ENCODE peak calls at places on chromosome 18, in five cellular contexts. E, J, M, P and S are unnamed samples.

GRCh38 chr18:68399721-68400120 is 315.2 kb downstream of the TMX3 start:
- DNase-seq in E (no peak), J (no peak), M (no peak), P (no peak), S (no peak)

GRCh38 chr18:58887613-58887963 is 22.9 kb downstream of the ZNF532 start:
- DNase-seq in E (no peak), J (no peak), M (peak; percentile 40), P (no peak), S (peak; percentile 21)

GRCh38 chr18:5488844-5489243 is 55.0 kb downstream of the EPB41L3 start:
- DNase-seq in E (no peak), J (no peak), M (no peak), P (no peak), S (no peak)

GRCh38 chr18:79466591-79466990 is 70.9 kb downstream of the NFATC1 start:
- DNase-seq in E (no peak), J (no peak), M (no peak), P (no peak), S (no peak)

GRCh38 chr18:5294113-5294617 is 1.4 kb downstream of the ZBTB14 start:
- DNase-seq in E (no peak), J (no peak), M (peak; percentile 52), P (peak; percentile 42), S (peak; percentile 80)

GRCh38 chr18:51069885-51070284 is 39.9 kb downstream of the SMAD4 start:
- DNase-seq in E (no peak), J (no peak), M (no peak), P (no peak), S (no peak)

GRCh38 chr18:76503999-76504398 is 9.0 kb upstream of the ZNF516 start:
- DNase-seq in E (no peak), J (no peak), M (no peak), P (no peak), S (no peak)

GRCh38 chr18:24968233-24968775 is 383.7 kb downstream of the ZNF521 start:
- DNase-seq in E (no peak), J (no peak), M (no peak), P (no peak), S (no peak)

GRCh38 chr18:31526374-31526773 is 28.4 kb downstream of the DSG2 start:
- DNase-seq in E (no peak), J (no peak), M (no peak), P (no peak), S (no peak)

GRCh38 chr18:77223653-77224052 is 26.0 kb upstream of the GALR1 start:
- DNase-seq in E (no peak), J (no peak), M (no peak), P (no peak), S (no peak)

GRCh38 chr18:11751305-11752115 is 62.4 kb downstream of the GNAL start:
- DNase-seq in E (no peak), J (no peak), M (no peak), P (no peak), S (peak; percentile 8)

GRCh38 chr18:24395049-24395780 is 2.4 kb downstream of the OSBPL1A start:
- DNase-seq in E (no peak), J (no peak), M (no peak), P (no peak), S (no peak)

GRCh38 chr18:62505669-62506494 is 16.9 kb upstream of the ZCCHC2 start:
- DNase-seq in E (no peak), J (no peak), M (no peak), P (peak; percentile 8), S (no peak)

GRCh38 chr18:79916128-79916494 is 35.3 kb downstream of the SLC66A2 start:
- DNase-seq in E (no peak), J (no peak), M (no peak), P (no peak), S (no peak)

GRCh38 chr18:48754993-48755473 is 195.7 kb downstream of the SMAD7 start:
- DNase-seq in E (no peak), J (no peak), M (no peak), P (no peak), S (no peak)

GRCh38 chr18:49550621-49551020 is 11.2 kb upstream of the LIPG start:
- DNase-seq in E (no peak), J (no peak), M (no peak), P (no peak), S (no peak)

GRCh38 chr18:79789901-79790885 is 7.5 kb upstream of the KCNG2 start:
- DNase-seq in E (no peak), J (no peak), M (no peak), P (no peak), S (no peak)

GRCh38 chr18:46488472-46489213 is 168.4 kb downstream of the LOXHD1 start:
- DNase-seq in E (no peak), J (no peak), M (no peak), P (no peak), S (no peak)

GRCh38 chr18:59172664-59173249 is 33.1 kb downstream of the SEC11C start:
- DNase-seq in E (no peak), J (no peak), M (no peak), P (no peak), S (no peak)

GRCh38 chr18:21393986-21394385 is 152.0 kb downstream of the GREB1L start:
- DNase-seq in E (no peak), J (no peak), M (no peak), P (no peak), S (no peak)

GRCh38 chr18:32469190-32469611 is 1.5 kb downstream of the GAREM1 start:
- DNase-seq in E (peak; percentile 15), J (no peak), M (peak; percentile 17), P (no peak), S (peak; percentile 54)

GRCh38 chr18:45658756-45659155 is 43.5 kb downstream of the SLC14A2 start:
- DNase-seq in E (no peak), J (no peak), M (no peak), P (no peak), S (peak; percentile 14)

GRCh38 chr18:47418746-47419145 is 167.3 kb upstream of the SKOR2 start:
- DNase-seq in E (no peak), J (no peak), M (no peak), P (no peak), S (no peak)

GRCh38 chr18:43442571-43442970 is 165.3 kb upstream of the SYT4 start:
- DNase-seq in E (no peak), J (no peak), M (no peak), P (no peak), S (no peak)

GRCh38 chr18:48940854-48941531 is 9.8 kb downstream of the SMAD7 start:
- DNase-seq in E (no peak), J (peak; percentile 88), M (no peak), P (peak; percentile 75), S (no peak)

GRCh38 chr18:76496200-76496890 is 1.3 kb upstream of the ZNF516 start:
- DNase-seq in E (peak; percentile 70), J (no peak), M (peak; percentile 89), P (peak; percentile 27), S (peak; percentile 51)

GRCh38 chr18:33128581-33128980 is 311.9 kb downstream of the CCDC178 start:
- DNase-seq in E (no peak), J (no peak), M (no peak), P (no peak), S (no peak)

GRCh38 chr18:77899972-77900754 is 650.5 kb downstream of the GALR1 start:
- DNase-seq in E (peak; percentile 51), J (peak; percentile 28), M (no peak), P (peak; percentile 38), S (peak; percentile 26)

GRCh38 chr18:55414475-55414874 is 173.5 kb downstream of the TCF4 start:
- DNase-seq in E (no peak), J (no peak), M (no peak), P (no peak), S (no peak)
- H3K27ac ChIP-seq in E (no peak overlapping the region), J (no peak overlapping the region), M (no peak overlapping the region), P (no peak overlapping the region), S (no peak overlapping the region)

GRCh38 chr18:74081966-74082365 is 65.7 kb downstream of the FBXO15 start:
- DNase-seq in E (no peak), J (no peak), M (no peak), P (no peak), S (no peak)
- H3K27ac ChIP-seq in E (no peak overlapping the region), J (no peak overlapping the region), M (no peak overlapping the region), P (no peak overlapping the region), S (no peak overlapping the region)

DNA sequence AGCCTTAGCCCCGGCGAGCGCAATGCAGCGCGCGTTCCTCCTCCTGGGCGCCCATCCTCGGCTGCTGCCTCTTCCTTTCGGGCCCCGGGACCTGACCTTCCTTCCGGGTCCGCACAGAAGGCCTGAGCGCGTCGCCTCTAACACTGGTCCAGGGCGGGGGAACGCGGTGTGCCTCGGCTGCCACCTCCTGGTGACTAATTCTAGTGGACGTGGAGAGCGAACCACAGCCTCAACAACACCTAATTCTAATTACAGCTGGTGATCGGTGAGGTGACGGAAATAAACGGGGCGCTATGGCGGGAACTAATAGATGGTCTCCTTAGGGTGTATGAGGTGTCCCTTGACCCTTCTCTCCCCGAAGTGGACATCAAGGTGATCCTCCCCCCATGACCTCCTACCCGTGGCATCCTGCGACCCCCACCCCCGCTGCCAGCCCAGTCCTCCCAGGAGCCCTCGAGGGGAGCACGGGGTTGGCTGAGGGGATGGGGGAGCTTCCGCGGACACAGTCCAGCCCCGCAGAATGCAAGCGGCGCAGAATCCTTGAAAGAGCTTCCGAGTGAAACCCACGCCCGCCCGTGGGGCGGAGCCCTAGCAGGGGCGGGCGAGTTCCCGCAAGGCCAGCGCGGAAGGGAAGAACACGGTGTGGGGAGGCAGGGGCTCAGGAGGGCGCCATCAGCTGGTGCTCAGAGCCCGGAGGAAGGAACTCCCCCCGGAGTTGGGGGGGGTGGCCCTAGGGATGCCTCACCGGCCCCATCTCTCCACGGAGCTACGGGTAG is 12.8 kb upstream of the HMSD start:
- DNase-seq in E (peak; percentile 69), J (peak; percentile 40), M (peak; percentile 56), P (no peak), S (peak; percentile 75)
- H3K27ac ChIP-seq in E (no peak overlapping the region), J (no peak overlapping the region), M (no peak overlapping the region), P (no peak overlapping the region), S (no peak overlapping the region)

DNA sequence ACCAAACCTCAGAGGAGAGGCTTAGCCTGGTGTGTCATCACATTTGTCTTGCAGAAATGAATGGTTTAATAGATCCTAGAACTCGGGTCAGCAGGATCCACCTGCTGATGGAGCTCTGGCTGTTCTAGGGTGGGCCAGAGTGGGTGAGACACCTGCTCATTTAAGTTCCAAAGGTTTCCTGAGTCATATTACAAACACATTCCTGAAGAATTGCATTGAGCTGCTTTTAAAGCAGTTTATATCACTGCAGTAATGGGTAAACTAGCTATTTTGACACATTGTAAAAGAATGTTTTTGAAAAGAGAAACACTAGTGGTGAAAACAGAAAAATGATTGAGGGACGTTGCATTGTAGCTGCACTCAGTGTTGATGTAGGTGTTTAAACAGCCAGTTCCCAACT is 175.3 kb upstream of the TCF4 start:
- DNase-seq in E (no peak), J (no peak), M (no peak), P (no peak), S (no peak)
- H3K27ac ChIP-seq in E (no peak overlapping the region), J (no peak overlapping the region), M (no peak overlapping the region), P (no peak overlapping the region), S (no peak overlapping the region)

DNA sequence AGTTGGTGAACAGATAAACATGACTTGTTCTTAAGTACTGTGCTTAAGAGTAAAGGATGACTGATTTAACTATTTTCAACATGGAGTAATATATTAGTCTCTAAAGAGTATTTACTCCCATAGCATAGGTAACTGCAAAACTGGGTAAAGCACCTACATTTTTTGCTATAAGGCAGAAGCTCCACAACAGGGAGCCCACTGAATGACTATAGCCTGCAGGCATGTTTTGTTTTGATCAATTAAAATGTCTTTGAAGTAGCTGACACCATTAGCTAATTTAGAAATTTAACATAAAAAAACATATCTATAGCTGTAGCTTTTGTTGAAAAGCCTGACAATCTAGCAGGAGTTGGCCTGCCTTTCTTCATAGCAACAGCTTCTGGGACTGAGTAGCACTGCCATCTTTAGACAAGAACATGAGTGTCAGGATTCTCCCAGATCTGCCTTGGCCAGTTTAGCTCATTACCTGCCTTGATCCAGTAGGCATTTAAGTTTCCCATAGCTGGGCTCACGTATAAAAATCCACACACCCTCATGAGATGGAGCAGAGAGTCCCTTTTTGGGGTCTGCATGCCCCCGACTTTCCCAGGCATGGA is 1935.1 kb upstream of the PIK3C3 start:
- DNase-seq in E (no peak), J (no peak), M (no peak), P (no peak), S (no peak)
- H3K27ac ChIP-seq in E (no peak overlapping the region), J (no peak overlapping the region), M (no peak overlapping the region), P (no peak overlapping the region), S (no peak overlapping the region)